ENCODE peak calls at places on chromosome 21, in five cellular contexts. U is ELR, S is mammary epithelial cell, G is activated B cell treated with CpG ODN at 0.5 μM for 24 hours, R is activated T-cell treated with anti-CD3 and anti-CD28 coated beads for 24 hours. M is an unnamed sample.

GRCh38 chr21:33644383-33645074 is 2.2 kb downstream of the ITSN1 start:
- DNase-seq in U (peak), S (no peak), G (no peak), R (no peak), M (peak)

GRCh38 chr21:41612674-41613250 is 104.8 kb upstream of the TMPRSS2 start:
- DNase-seq in U (peak), G (no peak), S (peak), R (peak), M (no peak)

GRCh38 chr21:33801424-33802405 is 113.9 kb downstream of the ATP5PO start:
- DNase-seq in G (no peak), R (no peak), U (peak), S (peak), M (peak)

GRCh38 chr21:46084041-46084561 is 13.8 kb upstream of the COL6A2 start:
- DNase-seq in S (no peak), R (no peak), U (no peak), G (no peak), M (no peak)

GRCh38 chr21:42436914-42437313 is 33.2 kb downstream of the UBASH3A start:
- DNase-seq in G (no peak), U (no peak), S (no peak), R (no peak), M (no peak)

GRCh38 chr21:39055167-39055767 is 128.0 kb downstream of the PSMG1 start:
- DNase-seq in U (no peak), S (no peak), R (no peak), G (no peak), M (peak)

GRCh38 chr21:44757731-44758130 is 43.9 kb downstream of the UBE2G2 start:
- DNase-seq in R (no peak), U (no peak), S (no peak), G (no peak), M (no peak)

GRCh38 chr21:33266050-33266783 is at the start of gene IL10RB:
- DNase-seq in G (peak), S (peak), R (peak), U (peak), M (peak)

GRCh38 chr21:31222142-31222541 is 121.9 kb downstream of the TIAM1 start:
- DNase-seq in S (peak), R (no peak), G (no peak), U (no peak), M (no peak)

GRCh38 chr21:24050233-24050632 is 1557.0 kb downstream of the MRPL39 start:
- DNase-seq in G (no peak), U (no peak), S (no peak), R (no peak), M (no peak)